ENCODE peak calls at places on chromosome 19, in four cellular contexts. C, S, G and F are unnamed samples.
A peak's percentile ranks its signal among the peaks of the same experiment; 100 is the strongest.

GRCh38 chr19:58364127-58364526 is 1.6 kb upstream of the ZNF497 start:
- DNase-seq in C (no peak), S (no peak), G (no peak), F (no peak)

GRCh38 chr19:15448778-15449619 is 757 bp downstream of the WIZ start:
- DNase-seq in C (no peak), S (no peak), G (no peak), F (peak; percentile 54)

GRCh38 chr19:48926909-48927308 is 6.6 kb upstream of the DHDH start:
- DNase-seq in C (no peak), S (no peak), G (peak; percentile 62), F (no peak)

GRCh38 chr19:10132848-10133350 is 13.2 kb upstream of the EIF3G start:
- DNase-seq in C (no peak), S (no peak), G (no peak), F (no peak)

GRCh38 chr19:45420356-45420755 is 3.4 kb downstream of the ERCC1 start:
- DNase-seq in C (no peak), S (no peak), G (no peak), F (no peak)

GRCh38 chr19:45767881-45768643 is 990 bp downstream of the SIX5 start:
- DNase-seq in C (no peak), S (no peak), G (peak; percentile 41), F (peak; percentile 64)

GRCh38 chr19:30069535-30070197 is 127.6 kb downstream of the URI1 start:
- DNase-seq in C (no peak), S (no peak), G (no peak), F (no peak)

GRCh38 chr19:12792853-12793289 is 1.6 kb downstream of the JUNB start:
- DNase-seq in C (no peak), S (no peak), G (no peak), F (no peak)

GRCh38 chr19:31698352-31698751 is 349.1 kb upstream of the TSHZ3 start:
- DNase-seq in C (no peak), S (no peak), G (no peak), F (no peak)

GRCh38 chr19:35566738-35567137 is 3.3 kb upstream of the ATP4A start:
- DNase-seq in C (no peak), S (no peak), G (no peak), F (no peak)

GRCh38 chr19:6239871-6240676 is 39.7 kb downstream of the MLLT1 start:
- DNase-seq in C (no peak), S (no peak), G (no peak), F (peak; percentile 6)

GRCh38 chr19:24078688-24079087 is 8.3 kb upstream of the ZNF254 start:
- DNase-seq in C (no peak), S (no peak), G (no peak), F (no peak)

GRCh38 chr19:55212447-55212846 is 3.1 kb upstream of the PTPRH start:
- DNase-seq in C (no peak), S (peak; percentile 13), G (peak; percentile 80), F (no peak)

GRCh38 chr19:4471400-4472173 is 510 bp upstream of the HDGFL2 start:
- DNase-seq in C (peak; percentile 100), S (peak; percentile 100), G (peak; percentile 99), F (peak; percentile 88)

GRCh38 chr19:58218899-58219298 is 9.8 kb upstream of the ZNF544 start:
- DNase-seq in C (no peak), S (no peak), G (peak; percentile 31), F (no peak)

GRCh38 chr19:53546766-53547541 is 9.0 kb downstream of the ZNF331 start:
- DNase-seq in C (no peak), S (no peak), G (no peak), F (no peak)

GRCh38 chr19:53545271-53546065 is 7.5 kb downstream of the ZNF331 start:
- DNase-seq in C (no peak), S (no peak), G (no peak), F (no peak)

GRCh38 chr19:53553159-53553558 is 15.2 kb downstream of the ZNF331 start:
- DNase-seq in C (no peak), S (no peak), G (no peak), F (no peak)

GRCh38 chr19:53552001-53552721 is 14.2 kb downstream of the ZNF331 start:
- DNase-seq in C (no peak), S (no peak), G (no peak), F (no peak)

DNA sequence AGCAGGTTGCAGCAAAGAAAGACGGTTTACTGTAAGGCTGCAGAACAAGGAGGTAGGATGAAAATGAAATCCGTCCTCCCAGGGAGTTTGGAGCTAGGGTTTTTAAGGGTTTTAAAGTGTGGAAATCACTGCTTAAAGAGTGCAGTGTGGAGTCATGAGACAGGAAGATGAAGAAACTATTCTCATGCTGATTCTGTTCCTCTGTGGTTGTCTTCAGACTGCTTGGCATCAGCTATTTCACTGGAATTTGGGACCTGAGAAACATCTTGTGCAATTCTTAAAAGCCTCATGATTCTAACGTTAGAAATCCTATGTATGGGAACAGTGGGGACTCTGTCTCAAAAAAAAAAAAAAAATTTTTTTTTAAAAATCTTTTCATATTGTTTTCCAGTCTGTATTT is 11.4 kb downstream of the ZNF331 start:
- DNase-seq in C (no peak), S (no peak), G (no peak), F (no peak)
- TF ChIP-seq SPI1 in C (no peak), S (no peak), G (no peak), F (no peak)

GRCh38 chr19:39223703-39224279 is 19.7 kb upstream of the SYCN start:
- DNase-seq in C (no peak), S (no peak), G (peak; percentile 48), F (no peak)
- TF ChIP-seq SPI1 in C (no peak), S (no peak), G (no peak), F (no peak)

GRCh38 chr19:8304841-8305621 is 3.1 kb downstream of the CD320 start:
- DNase-seq in C (no peak), S (no peak), G (peak; percentile 92), F (no peak)
- TF ChIP-seq SPI1 in C (no peak), S (no peak), G (no peak), F (no peak)

GRCh38 chr19:17306285-17306714 is 628 bp downstream of the MRPL34 start:
- DNase-seq in C (no peak), S (no peak), G (no peak), F (no peak)
- TF ChIP-seq SPI1 in C (no peak), S (no peak), G (no peak), F (no peak)

GRCh38 chr19:42316223-42317211 is 3.4 kb downstream of the TMEM145 start:
- DNase-seq in C (peak; percentile 50), S (peak; percentile 25), G (peak; percentile 54), F (no peak)
- TF ChIP-seq SPI1 in C (no peak), S (peak; percentile 13), G (no peak), F (peak; percentile 30)

GRCh38 chr19:1967087-1967608 is 26.2 kb downstream of the CSNK1G2 start:
- DNase-seq in C (no peak), S (no peak), G (no peak), F (no peak)
- TF ChIP-seq SPI1 in C (no peak), S (no peak), G (no peak), F (no peak)

DNA sequence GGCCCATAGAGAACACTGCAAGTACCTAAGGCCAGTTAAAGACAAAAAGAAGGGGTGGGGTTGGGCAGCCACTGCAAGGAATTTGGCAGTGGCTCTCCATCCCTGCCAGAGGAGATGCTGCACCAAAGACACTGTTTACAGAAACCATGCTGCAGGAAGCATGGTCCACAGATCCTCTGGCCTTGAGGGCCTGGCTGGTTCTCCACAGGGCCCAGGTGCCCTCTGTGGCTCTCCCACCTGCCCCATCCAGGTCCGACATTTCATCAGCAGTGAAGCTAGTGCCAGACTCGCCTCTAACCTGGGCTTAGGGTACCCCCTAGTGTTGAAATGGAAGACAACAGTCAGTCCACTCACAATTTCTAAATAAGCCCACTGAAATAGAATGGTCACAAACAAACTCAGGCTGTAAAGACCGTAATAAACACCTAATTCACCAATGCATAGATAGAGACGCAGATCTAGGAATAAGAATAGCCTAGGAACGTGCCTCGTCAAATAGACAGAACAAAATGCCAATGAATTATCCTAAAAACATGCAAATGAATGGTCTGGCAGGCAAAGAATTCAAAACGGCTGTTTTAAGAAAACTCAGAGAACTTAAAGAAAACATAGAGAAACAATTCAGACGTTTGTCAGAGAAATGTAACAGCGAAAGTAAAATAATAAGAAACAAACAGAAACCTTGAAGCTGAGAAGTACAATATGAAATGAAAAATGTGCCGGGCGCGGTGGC is 23.3 kb downstream of the LYPD4 start:
- DNase-seq in C (no peak), S (peak; percentile 12), G (peak; percentile 77), F (peak; percentile 65)
- TF ChIP-seq SPI1 in C (no peak), S (no peak), G (no peak), F (no peak)

GRCh38 chr19:13997637-13997962 is 8.5 kb downstream of the RFX1 start:
- DNase-seq in C (no peak), S (no peak), G (no peak), F (peak; percentile 2)

GRCh38 chr19:13996928-13997636 is 9.0 kb downstream of the RFX1 start:
- DNase-seq in C (no peak), S (no peak), G (no peak), F (no peak)

GRCh38 chr19:13995878-13996765 is 10.0 kb downstream of the RFX1 start:
- DNase-seq in C (no peak), S (no peak), G (no peak), F (peak; percentile 7)

GRCh38 chr19:13993554-13994308 is 12.4 kb downstream of the RFX1 start:
- DNase-seq in C (no peak), S (no peak), G (no peak), F (no peak)

GRCh38 chr19:13995017-13995728 is 10.9 kb downstream of the RFX1 start:
- DNase-seq in C (no peak), S (no peak), G (no peak), F (peak; percentile 2)
- TF ChIP-seq SPI1 in C (no peak), S (no peak), G (no peak), F (no peak)

GRCh38 chr19:1566392-1567115 is 1.6 kb downstream of the MEX3D start:
- DNase-seq in C (no peak), S (no peak), G (no peak), F (no peak)
- TF ChIP-seq SPI1 in C (no peak), S (no peak), G (no peak), F (no peak)

GRCh38 chr19:18144906-18145305 is 8.1 kb upstream of the PIK3R2 start:
- DNase-seq in C (no peak), S (no peak), G (no peak), F (no peak)
- TF ChIP-seq SPI1 in C (no peak), S (no peak), G (no peak), F (no peak)